ENCODE peak calls at places on chromosomes 5 and 9, in five cellular contexts. Z is GM12878, F is stomach, B is sigmoid colon, O is psoas muscle. I is an unnamed sample. For H3K36me3, the result is how much of the 10 kb centered on the place peaks cover.

GRCh38 chr9:131277673-131278420 is 1.5 kb upstream of the FAM78A start:
- DNase-seq in Z (no peak), F (peak), B (peak), O (peak), I (peak)

GRCh38 chr5:143583385-143583784 is 179.9 kb upstream of the NR3C1 start:
- DNase-seq in Z (no peak), F (no peak), B (no peak), O (no peak), I (no peak)

GRCh38 chr9:114006931-114007691 is 71.0 kb downstream of the AMBP start:
- DNase-seq in Z (no peak), F (peak), B (peak), O (no peak), I (no peak)

GRCh38 chr9:71446499-71447411 is 321.6 kb downstream of the CEMIP2 start:
- DNase-seq in Z (no peak), F (peak), B (no peak), O (peak), I (peak)

GRCh38 chr9:98943682-98944129 is at the start of gene COL15A1:
- DNase-seq in Z (no peak), F (no peak), B (peak), O (peak), I (no peak)

GRCh38 chr5:133485468-133485867 is 126.9 kb downstream of the FSTL4 start:
- DNase-seq in Z (no peak), F (no peak), B (no peak), O (no peak), I (no peak)

GRCh38 chr5:98770158-98770910 is 3.1 kb upstream of the RGMB start:
- DNase-seq in Z (no peak), F (peak), B (peak), O (peak), I (no peak)

GRCh38 chr5:107831612-107832395 is 161.1 kb upstream of the EFNA5 start:
- DNase-seq in Z (no peak), F (no peak), B (no peak), O (no peak), I (no peak)

GRCh38 chr5:134477462-134478245 is 47.8 kb upstream of the JADE2 start:
- DNase-seq in Z (no peak), F (no peak), B (no peak), O (no peak), I (no peak)

GRCh38 chr9:116165912-116166311 is 12.3 kb downstream of the PAPPA start:
- DNase-seq in Z (no peak), F (no peak), B (no peak), O (no peak), I (no peak)

GRCh38 chr9:35736201-35736633 is 3.8 kb downstream of the CREB3 start:
- DNase-seq in Z (no peak), F (peak), B (peak), O (peak), I (no peak)

GRCh38 chr9:93100265-93100636 is 4.2 kb downstream of the CARD19 start:
- DNase-seq in Z (no peak), F (no peak), B (peak), O (no peak), I (no peak)

GRCh38 chr5:77390795-77391194 is 101.3 kb downstream of the WDR41 start:
- DNase-seq in Z (no peak), F (no peak), B (no peak), O (no peak), I (no peak)

GRCh38 chr5:116154252-116154651 is 69.4 kb downstream of the COMMD10 start:
- DNase-seq in Z (no peak), F (no peak), B (no peak), O (no peak), I (no peak)

GRCh38 chr9:131275332-131276106 is 791 bp downstream of the FAM78A start:
- DNase-seq in Z (no peak), F (no peak), B (no peak), O (peak), I (no peak)

GRCh38 chr9:32879335-32879734 is 96.0 kb downstream of the TMEM215 start:
- DNase-seq in Z (no peak), F (no peak), B (no peak), O (no peak), I (no peak)

GRCh38 chr9:123131258-123131657 is 97.8 kb downstream of the GPR21 start:
- DNase-seq in Z (no peak), F (no peak), B (no peak), O (no peak), I (peak)

GRCh38 chr9:108759835-108760234 is 96.0 kb downstream of the ACTL7B start:
- DNase-seq in Z (no peak), F (no peak), B (no peak), O (no peak), I (no peak)

GRCh38 chr5:161676109-161676508 is 9.4 kb upstream of the GABRA6 start:
- DNase-seq in Z (peak), F (no peak), B (no peak), O (no peak), I (no peak)

GRCh38 chr9:87778996-87779395 is 53.1 kb downstream of the CTSL start:
- DNase-seq in Z (no peak), F (no peak), B (no peak), O (no peak), I (no peak)

GRCh38 chr5:96742519-96742918 is 65.2 kb downstream of the ERAP1 start:
- DNase-seq in Z (no peak), F (no peak), B (no peak), O (no peak), I (no peak)

GRCh38 chr9:127561491-127562270 is 50.4 kb upstream of the STXBP1 start:
- DNase-seq in Z (no peak), F (peak), B (peak), O (peak), I (peak)

GRCh38 chr9:3180696-3181048 is 336.8 kb upstream of the PUM3 start:
- DNase-seq in Z (no peak), F (no peak), B (no peak), O (no peak), I (no peak)

GRCh38 chr9:89345476-89345875 is 27.2 kb downstream of the SECISBP2 start:
- DNase-seq in Z (no peak), F (no peak), B (no peak), O (no peak), I (no peak)

GRCh38 chr5:50814541-50814940 is 148.1 kb downstream of the PARP8 start:
- DNase-seq in Z (no peak), F (no peak), B (no peak), O (no peak), I (no peak)

GRCh38 chr9:16192403-16193017 is 639.7 kb downstream of the CCDC171 start:
- DNase-seq in Z (no peak), F (no peak), B (no peak), O (no peak), I (no peak)

GRCh38 chr5:74272831-74273545 is 367.5 kb downstream of the ENC1 start:
- DNase-seq in Z (no peak), F (no peak), B (no peak), O (no peak), I (no peak)

GRCh38 chr9:92422611-92423010 is 1.7 kb downstream of the OMD start:
- DNase-seq in Z (no peak), F (no peak), B (no peak), O (no peak), I (no peak)

GRCh38 chr9:18467696-18468095 is 6.3 kb upstream of the ADAMTSL1 start:
- DNase-seq in Z (no peak), F (no peak), B (no peak), O (no peak), I (no peak)

GRCh38 chr9:134177624-134178393 is 13.4 kb upstream of the RNU6ATAC start:
- DNase-seq in Z (no peak), F (no peak), B (peak), O (peak), I (no peak)

GRCh38 chr9:111877420-111877819 is 19.2 kb upstream of the UGCG start:
- DNase-seq in Z (no peak), F (no peak), B (no peak), O (no peak), I (no peak)

GRCh38 chr9:5949103-5949699 is 58.5 kb downstream of the MLANA start:
- DNase-seq in Z (peak), F (no peak), B (no peak), O (no peak), I (no peak)

GRCh38 chr9:131201856-131202255 is 74.5 kb downstream of the FAM78A start:
- DNase-seq in Z (no peak), F (no peak), B (no peak), O (no peak), I (no peak)

GRCh38 chr9:14423816-14424261 is 109.9 kb upstream of the NFIB start:
- DNase-seq in Z (no peak), F (no peak), B (no peak), O (no peak), I (no peak)

GRCh38 chr5:148437249-148437648 is 53.5 kb downstream of the FBXO38 start:
- DNase-seq in Z (no peak), F (no peak), B (no peak), O (no peak), I (no peak)

GRCh38 chr9:117704024-117704575 is at the start of gene TLR4:
- DNase-seq in Z (peak), F (peak), B (peak), O (peak), I (peak)

GRCh38 chr5:31963358-31963757 is 210.8 kb downstream of the GOLPH3 start:
- DNase-seq in Z (no peak), F (no peak), B (peak), O (peak), I (no peak)

GRCh38 chr9:132742821-132743311 is 72.6 kb downstream of the GTF3C4 start:
- DNase-seq in Z (no peak), F (no peak), B (no peak), O (no peak), I (no peak)

GRCh38 chr9:35757527-35758275 is 3.6 kb upstream of the MSMP start:
- DNase-seq in Z (no peak), F (no peak), B (no peak), O (no peak), I (no peak)

GRCh38 chr9:120438111-120438510 is 141.9 kb downstream of the CDK5RAP2 start:
- DNase-seq in Z (no peak), F (no peak), B (no peak), O (no peak), I (no peak)

GRCh38 chr5:160263326-160263850 is 34.1 kb downstream of the FABP6 start:
- DNase-seq in Z (no peak), F (no peak), B (no peak), O (no peak), I (no peak)

GRCh38 chr5:160268111-160268510 is 38.8 kb downstream of the FABP6 start:
- DNase-seq in Z (no peak), F (no peak), B (no peak), O (no peak), I (no peak)

GRCh38 chr5:160266752-160267345 is 37.5 kb downstream of the FABP6 start:
- DNase-seq in Z (no peak), F (no peak), B (no peak), O (no peak), I (no peak)

GRCh38 chr5:160269017-160269416 is 39.7 kb downstream of the FABP6 start:
- DNase-seq in Z (no peak), F (peak), B (peak), O (peak), I (no peak)

GRCh38 chr5:160266044-160266718 is 36.9 kb downstream of the FABP6 start:
- DNase-seq in Z (no peak), F (no peak), B (no peak), O (no peak), I (no peak)
- H3K4me3 ChIP-seq in Z (no peak), F (no peak), B (no peak), O (no peak), I (no peak)

GRCh38 chr5:111670826-111671492 is 86.0 kb downstream of the NREP start:
- DNase-seq in Z (no peak), F (no peak), B (no peak), O (no peak), I (peak)
- TF ChIP-seq CTCF in Z (no peak), F (no peak), B (no peak), O (no peak), I (no peak)

GRCh38 chr9:129384887-129385614 is 207.0 kb upstream of the IER5L start:
- DNase-seq in Z (no peak), F (no peak), B (peak), O (no peak), I (no peak)

GRCh38 chr9:129383005-129383414 is 204.9 kb upstream of the IER5L start:
- DNase-seq in Z (no peak), F (peak), B (peak), O (peak), I (no peak)

GRCh38 chr9:129384138-129384886 is 206.3 kb upstream of the IER5L start:
- DNase-seq in Z (no peak), F (no peak), B (peak), O (no peak), I (no peak)

GRCh38 chr9:129382281-129383004 is 204.4 kb upstream of the IER5L start:
- DNase-seq in Z (no peak), F (no peak), B (peak), O (no peak), I (no peak)

GRCh38 chr9:129383415-129384088 is 205.5 kb upstream of the IER5L start:
- DNase-seq in Z (peak), F (peak), B (peak), O (peak), I (no peak)
- H3K36me3 ChIP-seq in Z (under half), F (under half), B (under half), O (under half), I (under half)

DNA sequence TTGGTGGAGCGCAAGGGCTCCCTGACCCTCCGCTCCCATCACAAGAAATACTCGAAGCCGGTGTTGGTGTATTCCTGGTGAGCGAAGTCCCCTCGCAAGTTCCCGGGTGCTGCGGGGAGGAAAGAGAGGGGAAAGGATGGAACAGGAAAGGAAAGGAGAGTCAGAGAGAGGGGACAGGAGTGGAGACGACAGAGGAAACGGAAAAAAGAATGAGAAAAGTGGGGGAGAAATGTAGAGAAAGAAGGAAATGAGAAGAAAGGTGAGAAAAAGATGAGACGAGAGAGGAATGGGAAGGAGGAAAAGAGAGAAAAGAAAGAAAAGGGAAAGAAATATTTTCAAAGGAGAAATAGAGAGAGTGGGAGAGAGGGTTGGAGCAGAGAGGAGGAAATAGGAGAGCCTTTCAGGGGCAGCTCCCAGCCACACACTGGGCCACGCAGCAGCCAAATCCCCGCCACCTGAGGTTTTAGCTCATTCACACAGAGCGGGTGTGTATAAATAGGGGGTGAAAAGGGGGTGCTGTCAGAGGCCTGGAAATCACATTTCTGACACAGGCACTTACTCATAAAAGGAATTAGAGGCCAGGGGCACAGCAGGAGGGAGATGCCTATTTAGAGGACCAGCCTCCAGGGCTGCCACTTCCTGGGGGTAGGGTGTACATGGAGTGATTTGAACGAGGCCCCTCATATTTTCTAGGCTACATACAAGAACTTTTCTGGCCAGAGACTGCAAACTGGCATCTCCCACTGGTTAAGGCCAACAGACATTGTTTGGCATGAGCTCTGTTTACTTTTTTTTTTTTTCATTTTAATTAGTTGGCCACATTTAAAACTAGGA is 555 bp downstream of the CFAP95 start:
- DNase-seq in Z (no peak), F (no peak), B (no peak), O (no peak), I (no peak)
- H3K4me3 ChIP-seq in Z (no peak), F (peak), B (no peak), O (peak), I (peak)

GRCh38 chr9:96441798-96442445 is 8.0 kb upstream of the HABP4 start:
- DNase-seq in Z (no peak), F (no peak), B (no peak), O (no peak), I (no peak)
- TF ChIP-seq CTCF in Z (peak), F (peak), B (no peak), O (peak), I (peak)